ENCODE peak calls at places on chromosomes 4 and X, in five cellular contexts. B is GM12878, J is A549, K is HepG2, F is endothelial cell of umbilical vein. T is an unnamed sample.

GRCh38 chr4:104975617-104976016 is 171.1 kb upstream of the TET2 start:
- DNase-seq in K (no peak), B (no peak), J (no peak), F (no peak), T (no peak)

GRCh38 chr4:26729547-26729946 is 131.1 kb upstream of the STIM2 start:
- DNase-seq in J (no peak), B (no peak), F (no peak), K (no peak), T (no peak)

GRCh38 chr4:622996-623913 is 2.1 kb upstream of the PDE6B start:
- DNase-seq in J (no peak), K (no peak), F (no peak), B (no peak), T (no peak)

GRCh38 chr4:152310223-152310622 is 225.7 kb downstream of the FBXW7 start:
- DNase-seq in F (no peak), B (no peak), K (no peak), J (no peak), T (no peak)

GRCh38 chr4:83552924-83553323 is 17.0 kb downstream of the GPAT3 start:
- DNase-seq in B (no peak), F (peak), J (peak), K (no peak), T (peak)

GRCh38 chr4:1863297-1864033 is 7.5 kb upstream of the LETM1 start:
- DNase-seq in F (no peak), B (no peak), K (peak), J (no peak), T (no peak)

GRCh38 chr4:62159876-62160275 is 959.8 kb downstream of the ADGRL3 start:
- DNase-seq in F (no peak), J (no peak), B (no peak), K (no peak), T (no peak)

GRCh38 chr4:8387615-8388266 is 52.8 kb downstream of the ACOX3 start:
- DNase-seq in F (no peak), B (no peak), J (peak), K (no peak), T (no peak)

GRCh38 chr4:89438102-89438831 is 130.7 kb upstream of the GPRIN3 start:
- DNase-seq in F (peak), B (peak), K (peak), J (peak), T (peak)

GRCh38 chr4:82680834-82681233 is 117.8 kb downstream of the SCD5 start:
- DNase-seq in B (no peak), K (no peak), F (no peak), J (no peak), T (peak)

GRCh38 chrX:79366888-79367749 is at the start of gene ITM2A:
- DNase-seq in F (peak), K (no peak), B (no peak), J (no peak), T (peak)

GRCh38 chr4:102825261-102826071 is 1.9 kb downstream of the UBE2D3 start:
- DNase-seq in J (peak), F (peak), B (no peak), K (peak), T (peak)

GRCh38 chrX:21744721-21745120 is 13.2 kb downstream of the SMPX start:
- DNase-seq in F (no peak), J (no peak), B (no peak), K (no peak), T (no peak)

GRCh38 chrX:152926279-152926678 is 28.4 kb downstream of the ZNF185 start:
- DNase-seq in B (no peak), J (peak), K (peak), F (peak), T (peak)

GRCh38 chrX:8913665-8914409 is 112.7 kb upstream of the FAM9A start:
- DNase-seq in F (no peak), J (peak), B (no peak), K (no peak), T (no peak)

GRCh38 chrX:23799469-23800065 is 16.6 kb downstream of the SAT1 start:
- DNase-seq in K (no peak), J (no peak), B (no peak), F (no peak), T (no peak)

GRCh38 chr4:125316781-125317525 is 2.2 kb downstream of the FAT4 start:
- DNase-seq in B (no peak), F (peak), K (no peak), J (peak), T (no peak)

GRCh38 chrX:23756165-23756564 is 13.1 kb upstream of the ACOT9 start:
- DNase-seq in J (peak), F (peak), B (peak), K (peak), T (peak)

GRCh38 chr4:23614284-23614892 is 275.5 kb downstream of the PPARGC1A start:
- DNase-seq in K (peak), F (no peak), J (peak), B (no peak), T (peak)

GRCh38 chrX:41095962-41096955 is 11.0 kb downstream of the USP9X start:
- DNase-seq in F (no peak), K (no peak), B (no peak), J (no peak), T (peak)

GRCh38 chrX:110108381-110108796 is 105.5 kb downstream of the TMEM164 start:
- DNase-seq in F (no peak), B (no peak), K (no peak), J (no peak), T (peak)

GRCh38 chr4:127604949-127605709 is 27.6 kb upstream of the INTU start:
- DNase-seq in K (peak), B (no peak), J (peak), F (peak), T (peak)
- TF ChIP-seq MYC in K (no peak), B (no peak), J (no peak), F (no peak), T (no peak)

GRCh38 chr4:4914059-4914820 is 54.8 kb downstream of the MSX1 start:
- DNase-seq in B (no peak), F (no peak), J (no peak), K (no peak), T (no peak)

GRCh38 chr4:4914965-4915845 is 55.7 kb downstream of the MSX1 start:
- DNase-seq in K (no peak), J (no peak), F (no peak), B (no peak), T (no peak)

GRCh38 chr4:4919926-4920325 is 60.5 kb downstream of the MSX1 start:
- DNase-seq in F (no peak), B (no peak), K (no peak), J (no peak), T (no peak)

GRCh38 chr4:4921077-4921476 is 61.6 kb downstream of the MSX1 start:
- DNase-seq in J (no peak), K (no peak), B (no peak), F (no peak), T (no peak)

DNA sequence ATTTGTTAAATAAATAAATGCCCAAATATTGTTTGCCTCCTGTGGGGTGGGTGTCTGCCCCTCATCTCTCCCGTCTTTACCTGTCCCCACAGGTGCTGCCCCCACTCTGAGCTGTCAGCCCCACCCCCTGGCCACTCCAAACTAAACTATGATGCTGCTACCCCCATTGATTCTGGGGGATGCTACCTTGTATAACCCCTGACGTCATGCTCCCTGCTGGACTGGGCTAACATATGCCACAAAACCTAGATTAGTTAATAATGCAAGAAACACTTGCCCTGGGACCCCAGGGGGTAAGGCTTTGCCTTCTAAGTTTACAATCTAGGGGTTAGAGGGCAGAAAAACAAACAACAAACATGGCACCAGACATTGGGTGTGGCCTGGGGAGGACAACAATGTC is 58.6 kb downstream of the MSX1 start:
- DNase-seq in F (no peak), B (no peak), J (no peak), K (no peak), T (no peak)
- TF ChIP-seq MYC in F (no peak), B (no peak), J (no peak), K (no peak), T (no peak)

GRCh38 chrX:108036298-108036973 is 8.4 kb upstream of the VSIG1 start:
- DNase-seq in J (peak), K (peak), B (no peak), F (peak), T (peak)

GRCh38 chrX:108029928-108030711 is 14.7 kb upstream of the VSIG1 start:
- DNase-seq in B (no peak), F (no peak), K (no peak), J (no peak), T (no peak)

GRCh38 chrX:108032944-108033343 is 11.9 kb upstream of the VSIG1 start:
- DNase-seq in K (no peak), F (no peak), B (no peak), J (peak), T (no peak)

GRCh38 chrX:108033890-108034289 is 11.0 kb upstream of the VSIG1 start:
- DNase-seq in K (no peak), J (no peak), B (no peak), F (no peak), T (no peak)

DNA sequence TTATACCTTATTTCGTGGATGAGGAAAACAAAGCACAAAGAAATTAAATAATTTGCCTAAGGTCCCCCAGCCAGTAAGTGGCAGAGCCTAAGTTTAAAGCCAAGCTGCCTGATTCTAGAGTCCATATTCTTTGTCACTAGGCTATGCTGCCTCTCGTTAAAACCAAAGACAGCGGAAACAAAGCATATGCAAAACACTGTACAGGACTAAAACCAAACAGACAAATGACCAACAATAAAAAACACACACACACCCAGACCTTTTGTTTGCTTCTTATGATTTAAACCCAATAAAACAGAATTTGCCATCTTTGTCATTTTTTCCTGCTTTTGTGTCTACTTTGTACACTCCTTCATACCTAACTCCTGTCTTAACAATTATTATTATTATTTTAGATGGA is 10.1 kb upstream of the VSIG1 start:
- DNase-seq in B (no peak), J (no peak), F (no peak), K (no peak), T (no peak)
- TF ChIP-seq MYC in B (no peak), J (no peak), F (no peak), K (no peak), T (no peak)

GRCh38 chrX:20118065-20118824 is 1.5 kb upstream of the MAP7D2 start:
- DNase-seq in J (peak), F (no peak), K (no peak), B (no peak), T (no peak)
- TF ChIP-seq MYC in J (no peak), F (no peak), K (no peak), B (no peak), T (no peak)

GRCh38 chrX:63561425-63561824 is 210.3 kb upstream of the SPIN4 start:
- DNase-seq in B (no peak), K (no peak), J (no peak), F (peak), T (peak)

DNA sequence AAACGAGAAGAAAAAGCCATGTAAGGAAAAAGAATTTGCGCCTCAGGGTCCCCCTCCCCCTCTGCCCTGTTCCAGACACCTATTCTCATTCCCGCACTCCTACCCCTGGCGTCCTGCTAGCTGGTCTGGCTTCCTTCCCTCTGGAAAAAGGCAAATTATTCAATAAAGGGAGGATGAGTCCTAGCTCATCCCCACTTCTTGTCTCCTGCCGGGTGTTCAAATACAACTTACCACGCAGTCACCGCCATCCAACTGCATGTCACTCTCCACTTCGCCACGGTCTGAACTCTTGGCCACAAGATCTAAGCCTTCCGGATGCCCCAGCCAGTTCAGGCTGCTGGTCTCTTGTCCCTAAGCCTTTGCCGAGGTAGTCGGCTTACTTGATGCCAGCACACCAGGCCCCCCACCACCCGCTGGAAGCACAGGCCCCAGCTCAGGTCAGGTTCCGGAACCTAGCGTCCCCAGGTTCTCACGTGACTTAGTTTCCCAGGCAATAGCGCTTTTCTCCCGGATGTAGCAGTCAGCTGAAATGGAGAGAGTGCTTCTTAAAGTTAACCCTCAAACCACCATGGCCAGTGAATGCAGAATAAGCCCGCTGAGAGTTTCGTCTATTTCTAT is 209.6 kb upstream of the SPIN4 start:
- DNase-seq in J (peak), B (peak), K (peak), F (peak), T (peak)
- TF ChIP-seq MYC in J (no peak), B (no peak), K (no peak), F (no peak), T (no peak)

GRCh38 chr4:139744232-139744631 is 78.6 kb downstream of the MGST2 start:
- DNase-seq in F (no peak), B (no peak), J (no peak), K (no peak), T (no peak)
- TF ChIP-seq MYC in F (no peak), B (no peak), J (no peak), K (no peak), T (no peak)